ENCODE peak calls at places on chromosomes 2 and 18, in six cellular contexts. U is mammary epithelial cell, D is foreskin fibroblast, R is psoas muscle, J is A549, N is GM12865. T is an unnamed sample.

GRCh38 chr2:173441222-173441621 is 86.5 kb downstream of the CDCA7 start:
- DNase-seq in N (no peak), U (no peak), R (no peak), J (no peak), D (no peak), T (no peak)

GRCh38 chr2:30410217-30410616 is 36.8 kb upstream of the LCLAT1 start:
- DNase-seq in R (no peak), J (peak), D (peak), N (no peak), U (peak), T (no peak)

GRCh38 chr2:184683923-184684322 is 85.6 kb downstream of the ZNF804A start:
- DNase-seq in U (no peak), D (no peak), R (no peak), J (no peak), N (no peak), T (no peak)

GRCh38 chr2:82656370-82656769 is 1802.7 kb downstream of the SUCLG1 start:
- DNase-seq in R (no peak), U (no peak), N (no peak), J (no peak), D (no peak), T (no peak)

GRCh38 chr18:40012931-40013609 is 1942.0 kb upstream of the PIK3C3 start:
- DNase-seq in N (no peak), D (peak), R (no peak), J (no peak), U (no peak), T (no peak)

GRCh38 chr2:62302763-62303435 is 107.0 kb downstream of the B3GNT2 start:
- DNase-seq in R (no peak), U (no peak), J (no peak), N (peak), D (no peak), T (no peak)

GRCh38 chr2:8779795-8780194 is 57.6 kb downstream of the KIDINS220 start:
- DNase-seq in N (no peak), D (no peak), R (no peak), J (no peak), U (no peak), T (no peak)

GRCh38 chr2:55159037-55159651 is 72.9 kb downstream of the CLHC1 start:
- DNase-seq in N (peak), U (no peak), J (no peak), D (no peak), R (peak), T (peak)

GRCh38 chr2:3192281-3192818 is 185.3 kb downstream of the EIPR1 start:
- DNase-seq in D (no peak), J (no peak), U (no peak), N (no peak), R (peak), T (no peak)

GRCh38 chr2:95004702-95005101 is 20.8 kb upstream of the MAL start:
- DNase-seq in D (no peak), R (no peak), N (no peak), U (no peak), J (no peak), T (no peak)

DNA sequence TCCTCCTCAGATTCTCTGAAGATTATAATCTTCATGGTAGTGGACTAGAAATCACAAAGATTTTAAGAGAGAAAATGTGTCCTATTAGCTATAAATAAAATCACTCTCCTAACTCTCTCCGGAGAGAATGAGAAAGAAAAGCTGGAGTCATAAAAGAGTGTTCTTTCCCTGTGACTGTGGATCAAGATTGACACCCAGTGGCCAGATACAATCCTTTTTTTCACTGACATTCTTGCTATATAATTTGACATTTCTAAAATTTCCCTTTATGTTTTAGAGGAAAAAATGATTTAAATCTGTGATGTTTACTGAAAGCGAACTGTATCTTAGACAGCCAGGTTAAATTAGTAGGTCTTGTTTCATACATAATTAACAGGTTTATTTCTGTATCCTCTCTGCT is 35.4 kb upstream of the LRP2 start:
- DNase-seq in J (no peak), D (no peak), R (no peak), U (no peak), N (no peak), T (no peak)
- TF ChIP-seq CTCF in J (peak), D (no peak), R (no peak), U (peak), N (no peak), T (peak)

GRCh38 chr2:139196754-139197153 is 416.6 kb upstream of the NXPH2 start:
- DNase-seq in U (no peak), N (no peak), D (no peak), J (no peak), R (no peak), T (no peak)
- TF ChIP-seq CTCF in U (peak), N (no peak), D (no peak), J (no peak), R (no peak), T (no peak)

GRCh38 chr2:203908344-203909185 is 28.0 kb upstream of the ICOS start:
- DNase-seq in U (no peak), J (no peak), R (no peak), N (no peak), D (no peak), T (no peak)

GRCh38 chr2:203909192-203909945 is 27.2 kb upstream of the ICOS start:
- DNase-seq in U (peak), J (peak), R (no peak), D (peak), N (peak), T (no peak)

GRCh38 chr2:203913947-203914346 is 22.6 kb upstream of the ICOS start:
- DNase-seq in U (no peak), J (no peak), D (no peak), N (no peak), R (no peak), T (no peak)

GRCh38 chr2:203905661-203906060 is 30.9 kb upstream of the ICOS start:
- DNase-seq in J (no peak), N (no peak), R (no peak), U (no peak), D (peak), T (no peak)

DNA sequence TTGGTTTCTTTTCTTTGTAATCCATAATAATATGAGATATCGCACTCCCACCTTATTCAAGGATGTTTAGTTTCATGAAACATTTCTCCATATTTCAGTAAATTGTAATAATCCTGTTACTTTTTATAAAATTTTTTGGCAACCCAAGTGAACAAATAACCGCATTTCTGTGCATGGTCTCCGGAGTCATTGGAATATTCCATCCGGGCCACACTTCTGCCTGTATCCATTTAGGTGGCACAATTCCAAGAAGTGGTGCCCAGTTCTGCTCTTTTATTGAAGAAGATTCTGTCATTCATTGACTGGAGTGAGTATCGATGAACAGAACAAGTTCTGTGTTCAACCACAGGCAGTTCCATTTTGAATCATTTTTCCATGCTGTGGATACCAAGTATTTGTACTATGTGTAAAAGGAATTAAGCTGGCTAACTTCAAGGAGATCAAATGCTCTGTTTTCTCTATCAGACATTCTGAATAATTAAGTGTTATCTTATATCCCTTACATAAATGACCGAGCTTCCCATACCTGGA is 26.6 kb upstream of the ICOS start:
- DNase-seq in N (no peak), J (no peak), D (no peak), U (no peak), R (no peak), T (no peak)
- TF ChIP-seq CTCF in N (no peak), J (no peak), D (no peak), U (no peak), R (no peak), T (no peak)

GRCh38 chr2:163266772-163267171 is 428.2 kb upstream of the KCNH7 start:
- DNase-seq in D (peak), N (no peak), R (no peak), J (no peak), U (peak), T (no peak)
- TF ChIP-seq CTCF in D (no peak), N (no peak), R (no peak), J (no peak), U (no peak), T (no peak)

DNA sequence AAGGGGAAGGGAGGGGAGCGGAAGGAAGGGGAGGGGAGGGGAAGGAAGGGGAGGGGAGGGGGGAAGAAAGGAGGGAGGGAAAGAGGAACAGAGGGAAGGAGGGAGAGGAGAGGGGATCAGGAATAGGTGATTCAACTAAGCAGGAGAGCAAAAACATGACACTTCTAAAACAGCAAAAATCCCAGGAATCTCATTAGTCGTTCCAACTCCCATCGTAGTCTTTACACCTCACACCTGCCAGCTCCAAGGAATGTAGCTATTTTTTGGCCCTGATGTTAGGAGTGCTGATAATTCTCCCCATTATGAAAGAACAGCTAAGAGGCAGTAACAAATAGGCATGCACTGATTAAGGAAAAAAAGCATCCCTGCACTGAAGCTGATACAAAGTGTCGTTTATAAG is 709.9 kb upstream of the PKDCC start:
- DNase-seq in N (no peak), R (no peak), J (no peak), D (no peak), U (no peak), T (no peak)
- TF ChIP-seq CTCF in N (no peak), R (no peak), J (no peak), D (no peak), U (no peak), T (no peak)

GRCh38 chr18:21389283-21389682 is 147.3 kb downstream of the GREB1L start:
- DNase-seq in J (no peak), U (no peak), R (no peak), N (no peak), D (no peak), T (no peak)
- TF ChIP-seq CTCF in J (peak), U (no peak), R (no peak), N (no peak), D (peak), T (no peak)

GRCh38 chr2:27379383-27379839 is 1.1 kb downstream of the ZNF513 start:
- DNase-seq in R (no peak), U (no peak), D (no peak), N (no peak), J (no peak), T (no peak)

GRCh38 chr2:27376866-27377617 is 3.5 kb downstream of the ZNF513 start:
- DNase-seq in R (no peak), D (no peak), N (no peak), U (no peak), J (no peak), T (no peak)

GRCh38 chr2:27378809-27379290 is 1.7 kb downstream of the ZNF513 start:
- DNase-seq in U (no peak), R (no peak), J (no peak), N (no peak), D (no peak), T (no peak)

GRCh38 chr2:27377618-27378095 is 2.9 kb downstream of the ZNF513 start:
- DNase-seq in R (peak), J (no peak), N (no peak), D (no peak), U (no peak), T (no peak)

GRCh38 chr2:27378096-27378808 is 2.3 kb downstream of the ZNF513 start:
- DNase-seq in R (peak), N (no peak), J (peak), U (no peak), D (no peak), T (no peak)
- TF ChIP-seq CTCF in R (peak), N (no peak), J (peak), U (no peak), D (no peak), T (peak)

GRCh38 chr2:200525882-200526651 is at the start of gene SGO2:
- DNase-seq in R (peak), J (peak), N (peak), U (peak), D (peak), T (peak)
- TF ChIP-seq CTCF in R (no peak), J (no peak), N (no peak), U (no peak), D (no peak), T (no peak)

GRCh38 chr2:42196070-42196402 is 26.9 kb downstream of the EML4 start:
- DNase-seq in R (no peak), J (no peak), U (no peak), N (no peak), D (no peak), T (no peak)

GRCh38 chr2:42198466-42198865 is 29.3 kb downstream of the EML4 start:
- DNase-seq in R (no peak), D (no peak), U (no peak), N (no peak), J (no peak), T (no peak)

GRCh38 chr2:42195559-42195958 is 26.4 kb downstream of the EML4 start:
- DNase-seq in R (no peak), N (no peak), J (peak), D (peak), U (peak), T (no peak)

GRCh38 chr2:42197792-42198191 is 28.6 kb downstream of the EML4 start:
- DNase-seq in D (no peak), J (no peak), R (no peak), N (no peak), U (no peak), T (no peak)

GRCh38 chr2:42196403-42197267 is 27.5 kb downstream of the EML4 start:
- DNase-seq in U (peak), D (no peak), J (peak), R (no peak), N (peak), T (peak)
- TF ChIP-seq CTCF in U (no peak), D (peak), J (peak), R (peak), N (peak), T (peak)